ENCODE peak calls at places on chromosomes 2 and 18, in nine cellular contexts. K is CD8-positive, alpha-beta T cell; M is left ventricle myocardium inferior; F is astrocyte; H is endodermal cell; D is WERI-Rb-1; J is neuronal stem cell; S is stomach; Y is aorta. Q is an unnamed sample.

GRCh38 chr2:223692227-223692947 is 90.2 kb upstream of the SCG2 start:
- DNase-seq in S (peak; percentile 46), H (peak; percentile 83), K (no peak), D (peak; percentile 67), J (peak; percentile 15), Y (no peak), M (no peak), F (peak; percentile 34), Q (peak; percentile 41)

GRCh38 chr2:54850171-54851122 is 127.0 kb downstream of the EML6 start:
- DNase-seq in Y (no peak), M (no peak), S (no peak), K (no peak), J (no peak), D (no peak), F (no peak), H (no peak), Q (no peak)

GRCh38 chr2:144927429-144927828 is 407.5 kb upstream of the ZEB2 start:
- DNase-seq in S (no peak), Y (no peak), J (no peak), K (no peak), H (no peak), M (no peak), D (no peak), F (no peak), Q (no peak)

GRCh38 chr2:88658890-88659881 is 31.9 kb upstream of the EIF2AK3 start:
- DNase-seq in Y (no peak), J (no peak), S (no peak), H (peak; percentile 48), D (no peak), M (peak; percentile 24), F (peak; percentile 61), K (no peak), Q (peak; percentile 18)

GRCh38 chr2:236642584-236643291 is 73.1 kb downstream of the ACKR3 start:
- DNase-seq in F (peak; percentile 100), Y (peak; percentile 95), M (peak; percentile 86), S (peak; percentile 47), J (no peak), D (no peak), H (peak; percentile 66), K (no peak), Q (peak; percentile 82)

GRCh38 chr18:8967573-8967972 is 134.9 kb upstream of the NDUFV2 start:
- DNase-seq in S (no peak), Y (no peak), D (no peak), J (no peak), K (no peak), M (no peak), H (no peak), F (no peak), Q (no peak)

GRCh38 chr2:28666496-28667184 is 85.0 kb upstream of the PPP1CB start:
- DNase-seq in S (no peak), Y (peak; percentile 61), D (no peak), H (no peak), F (no peak), M (no peak), J (no peak), K (no peak), Q (no peak)

GRCh38 chr18:9684901-9685738 is 23.0 kb upstream of the RAB31 start:
- DNase-seq in K (no peak), J (no peak), M (peak; percentile 57), D (no peak), S (no peak), H (no peak), F (peak; percentile 80), Y (peak; percentile 77), Q (peak; percentile 60)

GRCh38 chr2:240988571-240989271 is 9.7 kb upstream of the SNED1 start:
- DNase-seq in K (no peak), F (no peak), S (peak; percentile 23), H (no peak), M (no peak), Y (no peak), D (no peak), J (no peak), Q (peak; percentile 7)

GRCh38 chr2:66481100-66481549 is 46.2 kb downstream of the MEIS1 start:
- DNase-seq in J (peak; percentile 42), H (peak; percentile 77), K (no peak), Y (no peak), F (peak; percentile 94), D (peak; percentile 39), S (peak; percentile 31), M (no peak), Q (no peak)

GRCh38 chr2:85698184-85698879 is 4.2 kb downstream of the GNLY start:
- DNase-seq in Y (no peak), K (no peak), M (no peak), F (no peak), S (no peak), D (no peak), J (no peak), H (no peak), Q (peak; percentile 5)

GRCh38 chr2:133513893-133514292 is 54.4 kb downstream of the NCKAP5 start:
- DNase-seq in Y (no peak), F (no peak), S (no peak), J (no peak), H (no peak), D (no peak), K (no peak), M (no peak), Q (no peak)

GRCh38 chr2:229407170-229407569 is 136.1 kb upstream of the PID1 start:
- DNase-seq in J (no peak), Y (peak; percentile 70), D (no peak), F (peak; percentile 87), S (peak; percentile 47), K (no peak), H (no peak), M (peak; percentile 66), Q (peak; percentile 74)

GRCh38 chr2:229401126-229401865 is 130.2 kb upstream of the PID1 start:
- DNase-seq in J (no peak), S (no peak), H (no peak), F (no peak), D (no peak), M (no peak), Y (no peak), K (no peak), Q (no peak)
- H3K27me3 ChIP-seq in J (no peaks in the 10 kb centered on the region), S (no peaks in the 10 kb centered on the region), H (no peaks in the 10 kb centered on the region), F (no peaks in the 10 kb centered on the region), D (peaks cover 25% of the 10 kb centered on the region), M (no peaks in the 10 kb centered on the region), Y (no peaks in the 10 kb centered on the region), K (no peaks in the 10 kb centered on the region), Q (no peaks in the 10 kb centered on the region)

GRCh38 chr2:7027436-7027835 is 110.2 kb downstream of the RNF144A start:
- DNase-seq in K (no peak), H (no peak), Y (no peak), S (no peak), J (no peak), M (no peak), D (no peak), F (no peak), Q (no peak)

GRCh38 chr2:7027961-7028655 is 110.9 kb downstream of the RNF144A start:
- DNase-seq in S (no peak), H (no peak), D (no peak), J (no peak), K (no peak), F (no peak), Y (no peak), M (no peak), Q (no peak)

GRCh38 chr2:7029291-7030059 is 112.3 kb downstream of the RNF144A start:
- DNase-seq in H (no peak), D (no peak), S (no peak), J (no peak), K (no peak), M (no peak), Y (no peak), F (no peak), Q (no peak)

GRCh38 chr2:7030810-7031209 is 113.6 kb downstream of the RNF144A start:
- DNase-seq in S (no peak), Y (no peak), K (no peak), H (no peak), D (no peak), F (no peak), J (no peak), M (no peak), Q (no peak)

DNA sequence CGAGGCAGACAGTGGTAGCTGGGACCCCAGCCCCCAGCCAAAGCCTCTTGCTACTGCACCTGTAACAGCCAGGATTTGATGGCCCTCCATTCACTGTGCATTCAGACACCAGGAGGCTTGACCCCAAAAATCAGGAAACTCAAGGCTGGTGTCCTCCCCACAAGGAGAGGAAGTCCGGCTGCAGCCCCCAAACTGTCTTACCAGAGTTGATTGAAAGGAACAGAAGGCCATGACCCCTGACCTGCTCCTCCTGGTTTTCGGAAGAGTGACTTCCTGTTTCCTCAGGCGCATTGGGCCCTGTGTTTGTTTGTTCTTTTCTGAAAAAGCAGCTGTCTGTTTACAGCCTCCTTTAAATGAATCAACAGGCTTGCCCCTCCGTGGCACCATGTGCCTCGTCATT is 111.6 kb downstream of the RNF144A start:
- DNase-seq in F (no peak), H (no peak), K (no peak), S (no peak), J (no peak), D (no peak), M (no peak), Y (no peak), Q (no peak)
- H3K9me3 ChIP-seq in F (no peaks in the 10 kb centered on the region), H (no peaks in the 10 kb centered on the region), K (no peaks in the 10 kb centered on the region), S (no peaks in the 10 kb centered on the region), J (no peaks in the 10 kb centered on the region), D (no peaks in the 10 kb centered on the region), M (no peaks in the 10 kb centered on the region), Y (no peaks in the 10 kb centered on the region), Q (no peaks in the 10 kb centered on the region)

DNA sequence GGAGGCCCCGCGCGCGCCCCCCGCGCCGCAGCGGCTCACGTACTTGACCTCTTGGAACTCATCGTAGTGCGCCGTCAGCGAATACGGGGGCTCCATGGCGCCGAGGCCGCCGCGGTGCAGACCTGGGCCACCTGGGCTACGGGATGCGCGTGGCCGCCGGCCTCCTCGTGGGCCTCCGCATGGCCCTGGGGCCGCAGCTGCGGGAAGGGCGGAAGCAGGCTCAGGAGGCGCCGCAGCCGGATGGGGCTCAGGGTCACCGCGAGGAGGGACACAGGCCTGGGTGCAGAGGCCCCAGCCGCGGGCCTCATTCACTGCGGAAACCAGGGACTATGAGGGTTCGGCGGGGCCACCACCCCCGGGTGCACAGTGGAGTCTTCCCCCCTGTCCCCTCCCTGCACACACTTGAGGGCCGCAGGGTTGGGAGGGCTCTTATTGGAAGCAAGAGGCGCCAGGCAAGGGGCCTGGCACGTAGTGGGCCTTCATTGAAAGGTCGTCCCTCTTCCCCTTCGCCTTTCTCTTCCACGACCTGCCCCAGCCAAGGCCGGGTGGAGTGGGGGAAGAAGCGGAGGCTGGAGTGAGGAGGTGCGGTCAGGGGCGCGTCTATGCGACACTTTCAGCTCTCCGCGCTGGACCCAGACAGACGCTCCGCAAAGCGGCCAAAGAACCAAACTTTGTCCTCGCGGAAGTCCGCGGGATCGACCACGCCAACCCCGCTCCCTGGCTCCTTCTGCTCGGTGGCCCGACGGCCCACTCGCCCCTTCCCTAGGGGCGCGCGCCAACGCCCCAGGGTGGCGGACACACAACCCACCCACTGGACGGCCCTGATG is 863 bp downstream of the ECEL1 start:
- DNase-seq in S (no peak), J (no peak), H (peak; percentile 72), Y (no peak), M (peak; percentile 9), D (no peak), F (no peak), K (no peak), Q (no peak)
- H3K27me3 ChIP-seq in S (peaks cover 50% of the 10 kb centered on the region), J (peaks cover 97% of the 10 kb centered on the region), H (peaks cover 76% of the 10 kb centered on the region), Y (no peaks in the 10 kb centered on the region), M (peaks cover 98% of the 10 kb centered on the region), D (peaks cover 42% of the 10 kb centered on the region), F (peaks cover 36% of the 10 kb centered on the region), K (no peaks in the 10 kb centered on the region), Q (no peaks in the 10 kb centered on the region)

DNA sequence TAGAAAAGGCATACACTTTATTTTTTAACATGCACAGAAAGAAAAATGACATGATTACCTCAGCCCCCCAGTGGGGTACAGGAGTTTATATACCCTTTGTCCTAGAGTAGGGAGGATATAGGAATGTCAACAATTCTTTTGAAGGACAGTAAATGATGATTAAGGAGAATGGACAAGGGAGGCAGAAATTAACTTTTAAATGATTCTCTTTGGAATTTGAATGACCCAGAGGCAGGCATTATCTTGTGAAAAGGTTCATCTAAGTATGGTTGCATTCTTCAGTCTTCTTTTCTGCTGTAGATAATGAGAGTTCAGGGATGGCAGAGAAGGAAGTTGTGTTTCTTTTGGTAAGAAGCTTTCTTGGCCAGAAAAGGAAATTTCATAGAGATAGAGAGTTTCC is 971.3 kb downstream of the CNTNAP5 start:
- DNase-seq in M (no peak), Y (no peak), D (no peak), F (no peak), S (no peak), K (no peak), H (no peak), J (no peak), Q (no peak)
- H3K9me3 ChIP-seq in M (no peaks in the 10 kb centered on the region), Y (no peaks in the 10 kb centered on the region), D (no peaks in the 10 kb centered on the region), F (no peaks in the 10 kb centered on the region), S (no peaks in the 10 kb centered on the region), K (no peaks in the 10 kb centered on the region), H (peaks cover 5% of the 10 kb centered on the region), J (no peaks in the 10 kb centered on the region), Q (no peaks in the 10 kb centered on the region)

Q was measured in ovary.